ENCODE peak calls at places on chromosomes 7 and 10, in nine cellular contexts. One of them, this sample, is unnamed. For H3K4me1, the result is how much of the 10 kb centered on the place peaks cover.

GRCh38 chr7:43044521-43044920 is 67.9 kb upstream of the HECW1 start:
- DNase-seq in fibroblast of lung: peak
- DNase-seq in spleen: no peak
- DNase-seq in upper lobe of right lung: no peak
- DNase-seq in left ventricle myocardium inferior: no peak
- DNase-seq in keratinocyte: no peak
- DNase-seq in OCI-LY7: no peak
- DNase-seq in CD8-positive, alpha-beta T cell: no peak
- DNase-seq in tibial nerve: no peak
- DNase-seq in this sample: no peak

GRCh38 chr7:33447980-33448379 is 318.6 kb downstream of the BBS9 start:
- DNase-seq in fibroblast of lung: peak
- DNase-seq in spleen: no peak
- DNase-seq in upper lobe of right lung: no peak
- DNase-seq in left ventricle myocardium inferior: no peak
- DNase-seq in keratinocyte: no peak
- DNase-seq in OCI-LY7: no peak
- DNase-seq in CD8-positive, alpha-beta T cell: no peak
- DNase-seq in tibial nerve: no peak
- DNase-seq in this sample: no peak

GRCh38 chr7:5892498-5892897 is 6.0 kb upstream of the CCZ1 start:
- DNase-seq in fibroblast of lung: no peak
- DNase-seq in spleen: no peak
- DNase-seq in upper lobe of right lung: no peak
- DNase-seq in left ventricle myocardium inferior: no peak
- DNase-seq in keratinocyte: no peak
- DNase-seq in OCI-LY7: no peak
- DNase-seq in CD8-positive, alpha-beta T cell: no peak
- DNase-seq in tibial nerve: no peak
- DNase-seq in this sample: no peak

GRCh38 chr10:96830511-96831199 is 1.4 kb upstream of the LCOR start:
- DNase-seq in fibroblast of lung: peak
- DNase-seq in spleen: no peak
- DNase-seq in upper lobe of right lung: no peak
- DNase-seq in left ventricle myocardium inferior: peak
- DNase-seq in keratinocyte: peak
- DNase-seq in OCI-LY7: peak
- DNase-seq in CD8-positive, alpha-beta T cell: peak
- DNase-seq in tibial nerve: peak
- DNase-seq in this sample: peak

GRCh38 chr7:105782391-105783063 is 93.9 kb downstream of the ATXN7L1 start:
- DNase-seq in fibroblast of lung: peak
- DNase-seq in spleen: peak
- DNase-seq in upper lobe of right lung: no peak
- DNase-seq in left ventricle myocardium inferior: no peak
- DNase-seq in keratinocyte: no peak
- DNase-seq in OCI-LY7: no peak
- DNase-seq in CD8-positive, alpha-beta T cell: no peak
- DNase-seq in tibial nerve: no peak
- DNase-seq in this sample: peak

GRCh38 chr7:25149844-25150243 is 24.8 kb upstream of the CYCS start:
- DNase-seq in fibroblast of lung: no peak
- DNase-seq in spleen: no peak
- DNase-seq in upper lobe of right lung: no peak
- DNase-seq in left ventricle myocardium inferior: no peak
- DNase-seq in keratinocyte: no peak
- DNase-seq in OCI-LY7: no peak
- DNase-seq in CD8-positive, alpha-beta T cell: no peak
- DNase-seq in tibial nerve: no peak
- DNase-seq in this sample: peak

GRCh38 chr10:8053446-8054242 is 844 bp upstream of the GATA3 start:
- DNase-seq in fibroblast of lung: peak
- DNase-seq in spleen: peak
- DNase-seq in upper lobe of right lung: peak
- DNase-seq in left ventricle myocardium inferior: peak
- DNase-seq in keratinocyte: no peak
- DNase-seq in OCI-LY7: peak
- DNase-seq in CD8-positive, alpha-beta T cell: peak
- DNase-seq in tibial nerve: no peak
- DNase-seq in this sample: peak

GRCh38 chr7:120729300-120729699 is 128.6 kb downstream of the TSPAN12 start:
- DNase-seq in fibroblast of lung: peak
- DNase-seq in spleen: no peak
- DNase-seq in upper lobe of right lung: no peak
- DNase-seq in left ventricle myocardium inferior: no peak
- DNase-seq in keratinocyte: no peak
- DNase-seq in OCI-LY7: no peak
- DNase-seq in CD8-positive, alpha-beta T cell: no peak
- DNase-seq in tibial nerve: no peak
- DNase-seq in this sample: no peak

GRCh38 chr10:5442056-5442989 is 30.0 kb downstream of the NET1 start:
- DNase-seq in fibroblast of lung: peak
- DNase-seq in spleen: no peak
- DNase-seq in upper lobe of right lung: no peak
- DNase-seq in left ventricle myocardium inferior: no peak
- DNase-seq in keratinocyte: no peak
- DNase-seq in OCI-LY7: peak
- DNase-seq in CD8-positive, alpha-beta T cell: peak
- DNase-seq in tibial nerve: no peak
- DNase-seq in this sample: peak

GRCh38 chr7:114481995-114482394 is 67.4 kb downstream of the FOXP2 start:
- DNase-seq in fibroblast of lung: peak
- DNase-seq in spleen: no peak
- DNase-seq in upper lobe of right lung: no peak
- DNase-seq in left ventricle myocardium inferior: no peak
- DNase-seq in keratinocyte: no peak
- DNase-seq in OCI-LY7: no peak
- DNase-seq in CD8-positive, alpha-beta T cell: no peak
- DNase-seq in tibial nerve: no peak
- DNase-seq in this sample: no peak

GRCh38 chr7:131629203-131629871 is 72.9 kb upstream of the PODXL start:
- DNase-seq in fibroblast of lung: peak
- DNase-seq in spleen: no peak
- DNase-seq in upper lobe of right lung: no peak
- DNase-seq in left ventricle myocardium inferior: peak
- DNase-seq in keratinocyte: no peak
- DNase-seq in OCI-LY7: no peak
- DNase-seq in CD8-positive, alpha-beta T cell: no peak
- DNase-seq in tibial nerve: no peak
- DNase-seq in this sample: peak

GRCh38 chr7:37592366-37592765 is 91.2 kb upstream of the GPR141 start:
- DNase-seq in fibroblast of lung: no peak
- DNase-seq in spleen: no peak
- DNase-seq in upper lobe of right lung: no peak
- DNase-seq in left ventricle myocardium inferior: no peak
- DNase-seq in keratinocyte: no peak
- DNase-seq in OCI-LY7: no peak
- DNase-seq in CD8-positive, alpha-beta T cell: no peak
- DNase-seq in tibial nerve: no peak
- DNase-seq in this sample: no peak

GRCh38 chr7:141073173-141073640 is 657 bp upstream of the TMEM178B start:
- DNase-seq in fibroblast of lung: peak
- DNase-seq in spleen: no peak
- DNase-seq in upper lobe of right lung: peak
- DNase-seq in left ventricle myocardium inferior: peak
- DNase-seq in keratinocyte: no peak
- DNase-seq in OCI-LY7: no peak
- DNase-seq in CD8-positive, alpha-beta T cell: no peak
- DNase-seq in tibial nerve: no peak
- DNase-seq in this sample: peak

GRCh38 chr7:141071855-141072547 is 1.9 kb upstream of the TMEM178B start:
- DNase-seq in fibroblast of lung: no peak
- DNase-seq in spleen: no peak
- DNase-seq in upper lobe of right lung: no peak
- DNase-seq in left ventricle myocardium inferior: no peak
- DNase-seq in keratinocyte: no peak
- DNase-seq in OCI-LY7: no peak
- DNase-seq in CD8-positive, alpha-beta T cell: no peak
- DNase-seq in tibial nerve: no peak
- DNase-seq in this sample: no peak

GRCh38 chr7:141071260-141071854 is 2.5 kb upstream of the TMEM178B start:
- DNase-seq in fibroblast of lung: peak
- DNase-seq in spleen: no peak
- DNase-seq in upper lobe of right lung: no peak
- DNase-seq in left ventricle myocardium inferior: peak
- DNase-seq in keratinocyte: no peak
- DNase-seq in OCI-LY7: peak
- DNase-seq in CD8-positive, alpha-beta T cell: peak
- DNase-seq in tibial nerve: no peak
- DNase-seq in this sample: peak

GRCh38 chr7:141073641-141074161 is at the start of gene TMEM178B:
- DNase-seq in fibroblast of lung: no peak
- DNase-seq in spleen: no peak
- DNase-seq in upper lobe of right lung: no peak
- DNase-seq in left ventricle myocardium inferior: no peak
- DNase-seq in keratinocyte: no peak
- DNase-seq in OCI-LY7: no peak
- DNase-seq in CD8-positive, alpha-beta T cell: no peak
- DNase-seq in tibial nerve: no peak
- DNase-seq in this sample: no peak

GRCh38 chr7:141072548-141073172 is 1.2 kb upstream of the TMEM178B start:
- DNase-seq in fibroblast of lung: peak
- DNase-seq in spleen: no peak
- DNase-seq in upper lobe of right lung: peak
- DNase-seq in left ventricle myocardium inferior: peak
- DNase-seq in keratinocyte: no peak
- DNase-seq in OCI-LY7: no peak
- DNase-seq in CD8-positive, alpha-beta T cell: no peak
- DNase-seq in tibial nerve: no peak
- DNase-seq in this sample: peak
- TF ChIP-seq CTCF in fibroblast of lung: no peak
- TF ChIP-seq CTCF in spleen: no peak
- TF ChIP-seq CTCF in upper lobe of right lung: no peak
- TF ChIP-seq CTCF in left ventricle myocardium inferior: no peak
- TF ChIP-seq CTCF in keratinocyte: no peak
- TF ChIP-seq CTCF in OCI-LY7: no peak
- TF ChIP-seq CTCF in CD8-positive, alpha-beta T cell: no peak
- TF ChIP-seq CTCF in tibial nerve: no peak
- TF ChIP-seq CTCF in this sample: no peak

GRCh38 chr10:30750971-30751677 is 121.6 kb upstream of the LYZL2 start:
- DNase-seq in fibroblast of lung: no peak
- DNase-seq in spleen: no peak
- DNase-seq in upper lobe of right lung: no peak
- DNase-seq in left ventricle myocardium inferior: no peak
- DNase-seq in keratinocyte: no peak
- DNase-seq in OCI-LY7: no peak
- DNase-seq in CD8-positive, alpha-beta T cell: no peak
- DNase-seq in tibial nerve: no peak
- DNase-seq in this sample: no peak
- H3K4me1 ChIP-seq in fibroblast of lung: under half
- H3K4me1 ChIP-seq in spleen: under half
- H3K4me1 ChIP-seq in upper lobe of right lung: under half
- H3K4me1 ChIP-seq in left ventricle myocardium inferior: under half
- H3K4me1 ChIP-seq in keratinocyte: under half
- H3K4me1 ChIP-seq in OCI-LY7: under half
- H3K4me1 ChIP-seq in CD8-positive, alpha-beta T cell: under half
- H3K4me1 ChIP-seq in tibial nerve: under half
- H3K4me1 ChIP-seq in this sample: under half

DNA sequence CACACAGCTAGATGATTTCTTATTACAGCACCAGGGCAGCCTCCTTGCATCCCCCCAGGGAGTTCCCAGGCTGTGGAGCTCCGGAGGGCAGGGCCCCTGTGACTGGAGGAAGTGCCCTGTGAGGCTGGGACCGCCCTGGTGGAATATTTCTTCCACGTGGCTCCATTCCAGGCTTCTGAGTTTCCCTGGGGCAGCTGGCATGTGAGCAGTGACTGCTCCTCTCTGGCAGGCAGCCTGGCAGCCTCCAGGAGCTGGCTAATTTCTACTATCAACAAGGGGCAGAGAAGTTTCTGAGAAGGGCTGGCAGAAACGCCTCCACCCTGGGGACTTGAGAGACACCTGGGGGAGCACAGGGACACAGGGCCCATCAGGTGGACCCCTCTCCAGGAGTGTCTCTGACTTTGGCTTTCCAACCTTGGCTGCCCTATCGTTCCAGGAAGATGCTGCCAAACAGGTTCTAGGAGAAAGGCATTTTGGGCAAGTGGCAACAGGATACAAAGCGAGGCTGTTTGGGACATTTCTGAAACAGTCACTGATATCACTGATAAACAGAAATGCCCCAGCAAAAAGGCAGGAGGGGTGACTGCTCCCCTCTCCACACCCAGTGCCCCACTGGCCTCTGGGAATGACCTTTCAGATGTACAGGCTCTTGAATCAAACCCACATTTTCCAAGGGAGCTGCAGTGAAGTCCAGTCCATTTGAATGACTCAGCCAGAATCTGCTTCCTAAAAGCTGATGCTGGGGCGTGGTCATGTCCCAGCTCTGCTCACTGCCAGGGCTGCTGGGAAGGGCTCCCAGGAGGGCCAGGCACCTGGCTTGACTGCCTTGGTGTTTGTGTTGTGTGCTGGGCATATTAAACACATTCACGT is 16.1 kb downstream of the MYOF start:
- DNase-seq in fibroblast of lung: peak
- DNase-seq in spleen: no peak
- DNase-seq in upper lobe of right lung: peak
- DNase-seq in left ventricle myocardium inferior: peak
- DNase-seq in keratinocyte: peak
- DNase-seq in OCI-LY7: no peak
- DNase-seq in CD8-positive, alpha-beta T cell: no peak
- DNase-seq in tibial nerve: peak
- DNase-seq in this sample: peak
- H3K4me3 ChIP-seq in fibroblast of lung: no peak
- H3K4me3 ChIP-seq in spleen: no peak
- H3K4me3 ChIP-seq in upper lobe of right lung: no peak
- H3K4me3 ChIP-seq in left ventricle myocardium inferior: peak
- H3K4me3 ChIP-seq in keratinocyte: no peak
- H3K4me3 ChIP-seq in OCI-LY7: no peak
- H3K4me3 ChIP-seq in CD8-positive, alpha-beta T cell: no peak
- H3K4me3 ChIP-seq in tibial nerve: no peak
- H3K4me3 ChIP-seq in this sample: no peak

DNA sequence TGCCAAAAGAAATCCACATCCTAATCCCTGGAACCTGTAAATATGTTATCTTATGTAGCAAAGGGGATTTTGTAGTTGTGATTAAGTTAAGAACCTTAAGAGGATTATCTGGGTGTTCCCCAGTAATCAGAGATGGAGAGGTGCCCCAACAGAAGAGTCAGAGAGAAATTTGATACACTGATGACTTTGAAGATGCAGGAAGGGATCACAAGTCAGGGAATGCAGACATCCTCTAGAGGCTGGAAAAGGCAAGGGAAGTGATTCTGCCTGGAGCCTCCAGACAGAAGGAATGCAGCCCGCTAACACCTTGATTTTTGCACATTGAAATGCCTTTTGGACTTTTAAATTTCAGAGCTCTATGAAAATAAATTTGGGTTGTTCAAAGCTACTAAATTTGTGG is 531.7 kb downstream of the DNAJB9 start:
- DNase-seq in fibroblast of lung: no peak
- DNase-seq in spleen: no peak
- DNase-seq in upper lobe of right lung: no peak
- DNase-seq in left ventricle myocardium inferior: no peak
- DNase-seq in keratinocyte: no peak
- DNase-seq in OCI-LY7: no peak
- DNase-seq in CD8-positive, alpha-beta T cell: no peak
- DNase-seq in tibial nerve: no peak
- DNase-seq in this sample: no peak
- TF ChIP-seq CTCF in fibroblast of lung: no peak
- TF ChIP-seq CTCF in spleen: no peak
- TF ChIP-seq CTCF in upper lobe of right lung: no peak
- TF ChIP-seq CTCF in left ventricle myocardium inferior: no peak
- TF ChIP-seq CTCF in keratinocyte: no peak
- TF ChIP-seq CTCF in OCI-LY7: no peak
- TF ChIP-seq CTCF in CD8-positive, alpha-beta T cell: no peak
- TF ChIP-seq CTCF in tibial nerve: no peak
- TF ChIP-seq CTCF in this sample: no peak

This sample was measured in cardiac muscle cell.